ENCODE peak calls at places on chromosomes 16 and 17, in five cellular contexts. U is adrenal gland, L is esophagus squamous epithelium, W is ovary, F is A549. P is an unnamed sample.

GRCh38 chr17:78789149-78789662 is 7.1 kb upstream of the CYTH1 start:
- DNase-seq in U (no peak), L (no peak), W (peak; percentile 14), F (no peak), P (no peak)

GRCh38 chr16:54282202-54282922 is 4.2 kb downstream of the IRX3 start:
- DNase-seq in U (peak; percentile 59), L (no peak), W (peak; percentile 16), F (peak; percentile 45), P (peak; percentile 65)

GRCh38 chr17:37791434-37791833 is 46.6 kb upstream of the HNF1B start:
- DNase-seq in U (no peak), L (no peak), W (no peak), F (peak; percentile 80), P (no peak)

GRCh38 chr16:82699711-82700495 is 73.1 kb downstream of the CDH13 start:
- DNase-seq in U (no peak), L (no peak), W (no peak), F (no peak), P (peak; percentile 40)

GRCh38 chr16:51941412-51941811 is 605.5 kb downstream of the TOX3 start:
- DNase-seq in U (no peak), L (no peak), W (no peak), F (no peak), P (no peak)

GRCh38 chr16:64627781-64628180 is 494.1 kb downstream of the CDH11 start:
- DNase-seq in U (no peak), L (no peak), W (no peak), F (no peak), P (peak; percentile 71)

GRCh38 chr16:84527486-84528269 is 23.2 kb upstream of the MEAK7 start:
- DNase-seq in U (no peak), L (no peak), W (no peak), F (no peak), P (no peak)

GRCh38 chr17:39132192-39132600 is 19.2 kb downstream of the PLXDC1 start:
- DNase-seq in U (no peak), L (no peak), W (peak; percentile 80), F (peak; percentile 51), P (peak; percentile 49)

GRCh38 chr16:14490281-14490680 is 139.8 kb downstream of the PARN start:
- DNase-seq in U (no peak), L (no peak), W (no peak), F (no peak), P (no peak)

GRCh38 chr17:5286846-5287245 is 4.8 kb downstream of the RABEP1 start:
- DNase-seq in U (no peak), L (no peak), W (no peak), F (no peak), P (no peak)

GRCh38 chr17:68288375-68288774 is 2.6 kb downstream of the SLC16A6 start:
- DNase-seq in U (no peak), L (no peak), W (no peak), F (no peak), P (no peak)

GRCh38 chr17:74539281-74539820 is 6.6 kb downstream of the CD300C start:
- DNase-seq in U (no peak), L (no peak), W (no peak), F (no peak), P (no peak)

GRCh38 chr16:381788-382717 is at the start of gene PGAP6:
- DNase-seq in U (peak; percentile 73), L (no peak), W (peak; percentile 70), F (no peak), P (peak; percentile 81)

GRCh38 chr16:15643453-15644305 is 725 bp upstream of the MARF1 start:
- DNase-seq in U (peak; percentile 32), L (no peak), W (peak; percentile 47), F (peak; percentile 74), P (peak; percentile 34)

GRCh38 chr16:85449195-85449884 is 163.8 kb upstream of the GSE1 start:
- DNase-seq in U (no peak), L (no peak), W (no peak), F (no peak), P (no peak)

GRCh38 chr16:56269824-56270684 is 78.8 kb downstream of the GNAO1 start:
- DNase-seq in U (no peak), L (no peak), W (no peak), F (peak; percentile 31), P (peak; percentile 55)

GRCh38 chr17:17387461-17388362 is 84.5 kb downstream of the NT5M start:
- DNase-seq in U (no peak), L (no peak), W (no peak), F (peak; percentile 76), P (no peak)

GRCh38 chr17:17039911-17040310 is 2.3 kb upstream of the MPRIP start:
- DNase-seq in U (no peak), L (no peak), W (no peak), F (no peak), P (no peak)

GRCh38 chr16:68085259-68086071 is at the start of gene NFATC3:
- DNase-seq in U (peak; percentile 99), L (peak; percentile 93), W (peak; percentile 99), F (peak; percentile 97), P (peak; percentile 99)

GRCh38 chr16:83418565-83418964 is 389.2 kb upstream of the HSBP1 start:
- DNase-seq in U (no peak), L (no peak), W (no peak), F (no peak), P (no peak)

GRCh38 chr16:71846443-71846842 is 667 bp downstream of the ATXN1L start:
- DNase-seq in U (no peak), L (no peak), W (no peak), F (no peak), P (no peak)

GRCh38 chr17:73058022-73058421 is 34.5 kb downstream of the SLC39A11 start:
- DNase-seq in U (no peak), L (no peak), W (no peak), F (no peak), P (no peak)

GRCh38 chr16:12507366-12507765 is 296.3 kb downstream of the CPPED1 start:
- DNase-seq in U (no peak), L (no peak), W (no peak), F (no peak), P (no peak)

GRCh38 chr17:31310260-31310659 is 3.6 kb downstream of the EVI2B start:
- DNase-seq in U (no peak), L (no peak), W (no peak), F (no peak), P (no peak)

GRCh38 chr17:81044764-81045589 is 10.0 kb downstream of the BAIAP2 start:
- DNase-seq in U (peak; percentile 72), L (no peak), W (peak; percentile 69), F (peak; percentile 45), P (peak; percentile 93)

GRCh38 chr16:57032931-57033330 is 43.6 kb downstream of the NLRC5 start:
- DNase-seq in U (no peak), L (no peak), W (no peak), F (no peak), P (no peak)

GRCh38 chr17:18904482-18904881 is 46.6 kb downstream of the PRPSAP2 start:
- DNase-seq in U (no peak), L (no peak), W (no peak), F (no peak), P (no peak)

GRCh38 chr17:71431146-71431545 is 689.7 kb upstream of the SOX9 start:
- DNase-seq in U (no peak), L (no peak), W (no peak), F (no peak), P (no peak)

GRCh38 chr16:58500329-58501241 is 642 bp downstream of the NDRG4 start:
- DNase-seq in U (no peak), L (no peak), W (no peak), F (no peak), P (no peak)

GRCh38 chr17:73211745-73212144 is 18.9 kb downstream of the COG1 start:
- DNase-seq in U (no peak), L (no peak), W (no peak), F (no peak), P (no peak)

GRCh38 chr16:70650216-70650615 is 3.9 kb downstream of the IL34 start:
- DNase-seq in U (no peak), L (no peak), W (no peak), F (no peak), P (no peak)

GRCh38 chr16:80023865-80024264 is 423.3 kb upstream of the MAF start:
- DNase-seq in U (no peak), L (no peak), W (no peak), F (peak; percentile 92), P (no peak)

GRCh38 chr17:72661093-72661944 is 431.2 kb downstream of the SLC39A11 start:
- DNase-seq in U (no peak), L (no peak), W (no peak), F (no peak), P (no peak)

GRCh38 chr17:12510535-12510934 is 155.2 kb upstream of the MYOCD start:
- DNase-seq in U (no peak), L (no peak), W (no peak), F (peak; percentile 22), P (no peak)

GRCh38 chr17:41777579-41778188 is 8.8 kb downstream of the JUP start:
- DNase-seq in U (peak; percentile 63), L (no peak), W (peak; percentile 88), F (peak; percentile 98), P (peak; percentile 89)
- TF ChIP-seq POLR2A in U (no peak), L (no peak), W (no peak), F (peak; percentile 25), P (peak; percentile 59)

DNA sequence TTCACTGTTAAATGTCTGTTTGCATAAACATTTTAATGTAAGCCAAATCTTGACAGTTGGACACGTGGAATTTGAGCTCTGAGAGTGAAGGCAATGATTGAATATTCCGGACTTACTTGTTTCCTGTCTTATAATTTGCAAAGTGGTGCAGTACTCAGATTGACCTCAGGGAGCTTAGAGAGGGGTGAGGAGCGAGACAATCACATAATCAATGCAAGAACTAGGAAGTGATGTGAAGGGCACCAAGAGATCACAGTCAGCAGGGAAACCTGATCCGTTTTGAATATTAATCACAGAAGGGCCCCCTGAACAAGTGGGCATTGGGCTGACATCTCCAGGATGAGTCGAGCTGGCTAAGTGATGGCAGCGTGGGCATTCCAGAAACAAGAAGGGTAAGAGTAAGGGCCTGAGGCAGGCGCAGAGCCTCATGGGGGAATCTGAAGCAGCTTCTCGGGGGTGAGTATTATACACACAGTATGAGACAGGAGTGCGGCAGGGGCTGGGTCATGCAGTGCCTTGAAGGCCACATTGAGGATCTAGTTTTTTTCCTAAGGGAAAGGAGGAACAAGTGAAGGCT is 26.1 kb downstream of the TEX2 start:
- DNase-seq in U (no peak), L (no peak), W (no peak), F (peak; percentile 15), P (no peak)
- TF ChIP-seq CTCF in U (peak; percentile 23), L (no peak), W (no peak), F (no peak), P (no peak)

GRCh38 chr17:45130640-45131293 is 1.5 kb downstream of the PLCD3 start:
- DNase-seq in U (no peak), L (no peak), W (no peak), F (no peak), P (no peak)
- H3K4me3 ChIP-seq in U (no peak overlapping the region), L (peak overlapping the region; percentile 78), W (no peak overlapping the region), F (peak overlapping the region; percentile 98), P (no peak overlapping the region)

DNA sequence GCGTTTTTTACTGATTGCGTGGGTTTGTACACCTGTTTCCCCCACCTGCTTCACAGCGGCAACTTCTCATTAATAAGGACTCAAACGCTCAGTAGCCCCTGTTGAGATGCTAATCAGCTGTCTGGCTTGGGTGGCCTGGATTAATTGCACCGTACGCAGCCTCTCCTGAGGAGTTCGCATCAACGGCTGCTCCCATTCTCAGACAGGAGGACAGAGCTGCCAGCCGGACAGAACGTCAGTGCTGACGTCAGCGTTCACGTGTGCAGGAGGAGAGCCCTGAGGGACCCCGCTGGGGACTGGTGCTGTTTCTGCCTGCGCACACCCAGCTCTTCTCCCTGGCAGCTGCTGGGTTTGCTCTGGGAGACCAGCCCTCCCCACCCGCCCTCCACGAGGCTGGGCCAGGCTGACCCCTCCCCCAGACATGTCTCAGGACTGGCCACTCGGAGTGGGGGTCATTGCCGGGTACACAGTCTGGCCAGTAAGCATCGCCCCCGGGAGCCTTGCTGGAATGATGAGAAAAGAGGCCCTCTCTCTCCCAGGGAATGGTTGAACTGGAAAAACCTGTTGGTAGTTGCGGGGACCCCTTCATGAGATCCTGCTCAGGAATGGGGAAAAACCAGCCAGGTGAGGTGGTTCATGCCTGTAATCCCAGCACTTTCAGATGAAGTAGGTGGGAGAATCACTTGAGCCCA is 5.7 kb upstream of the BANP start:
- DNase-seq in U (peak; percentile 84), L (no peak), W (peak; percentile 84), F (peak; percentile 50), P (peak; percentile 88)
- TF ChIP-seq POLR2A in U (no peak), L (no peak), W (peak; percentile 52), F (no peak), P (no peak)